ENCODE peak calls at places on chromosome 14, in four cellular contexts. E, P, I and C are unnamed samples.

GRCh38 chr14:20328705-20329104 is 4.4 kb downstream of the CCNB1IP1 start:
- DNase-seq in I (no peak), P (no peak), E (no peak), C (no peak)

GRCh38 chr14:54114941-54115340 is 158.3 kb upstream of the BMP4 start:
- DNase-seq in P (no peak), I (no peak), E (no peak), C (no peak)

GRCh38 chr14:59850458-59850857 is 20.1 kb downstream of the RTN1 start:
- DNase-seq in I (no peak), E (no peak), P (no peak), C (no peak)

GRCh38 chr14:88482524-88482923 is 72.3 kb downstream of the PTPN21 start:
- DNase-seq in P (no peak), I (no peak), E (no peak), C (no peak)

GRCh38 chr14:59871166-59871495 is 555 bp upstream of the RTN1 start:
- DNase-seq in P (no peak), I (no peak), E (no peak), C (no peak)

GRCh38 chr14:26204954-26205479 is 392.8 kb downstream of the NOVA1 start:
- DNase-seq in I (no peak), E (no peak), P (no peak), C (no peak)

GRCh38 chr14:74240794-74241610 is 1.8 kb downstream of the VSX2 start:
- DNase-seq in I (no peak), E (no peak), P (no peak), C (no peak)

GRCh38 chr14:67668559-67668958 is 5.9 kb downstream of the VTI1B start:
- DNase-seq in I (no peak), E (no peak), P (no peak), C (no peak)

GRCh38 chr14:50762001-50762930 is 68.7 kb downstream of the NIN start:
- DNase-seq in I (no peak), E (no peak), P (peak), C (no peak)

GRCh38 chr14:77318006-77318553 is 2.6 kb downstream of the POMT2 start:
- DNase-seq in I (no peak), E (no peak), P (no peak), C (no peak)

GRCh38 chr14:59481407-59482119 is 2.6 kb downstream of the L3HYPDH start:
- DNase-seq in P (no peak), E (peak), I (no peak), C (no peak)

GRCh38 chr14:92348154-92348553 is 25.2 kb downstream of the SLC24A4 start:
- DNase-seq in I (no peak), E (peak), P (no peak), C (no peak)

GRCh38 chr14:77026930-77027537 is 1.5 kb downstream of the IRF2BPL start:
- DNase-seq in I (peak), E (peak), P (no peak), C (peak)

GRCh38 chr14:67187210-67187609 is 2.0 kb upstream of the GARIN2 start:
- DNase-seq in P (peak), E (peak), I (no peak), C (no peak)

GRCh38 chr14:98958048-98959031 is 313.7 kb downstream of the BCL11B start:
- DNase-seq in P (no peak), I (no peak), E (no peak), C (no peak)

GRCh38 chr14:32075636-32076277 is 1.3 kb upstream of the ARHGAP5 start:
- DNase-seq in I (no peak), P (no peak), E (peak), C (peak)

GRCh38 chr14:71243697-71244096 is 336.4 kb downstream of the PCNX1 start:
- DNase-seq in P (no peak), E (no peak), I (no peak), C (no peak)

GRCh38 chr14:60090864-60091519 is 731 bp upstream of the PCNX4 start:
- DNase-seq in I (peak), P (peak), E (peak), C (peak)

GRCh38 chr14:103628684-103629502 is at the start of gene KLC1:
- DNase-seq in I (peak), P (no peak), E (peak), C (peak)

GRCh38 chr14:67987596-67987995 is 168.0 kb downstream of the RAD51B start:
- DNase-seq in I (peak), E (no peak), P (no peak), C (no peak)

GRCh38 chr14:63759454-63759853 is 31.6 kb upstream of the SGPP1 start:
- DNase-seq in P (no peak), E (no peak), I (no peak), C (no peak)

GRCh38 chr14:85527458-85527857 is 2.5 kb upstream of the FLRT2 start:
- DNase-seq in E (no peak), I (no peak), P (no peak), C (no peak)

GRCh38 chr14:34966413-34966812 is 16.4 kb upstream of the SRP54 start:
- DNase-seq in E (no peak), P (no peak), I (no peak), C (no peak)

GRCh38 chr14:59583755-59584154 is 7.1 kb upstream of the CCDC175 start:
- DNase-seq in P (no peak), E (peak), I (no peak), C (no peak)

GRCh38 chr14:100899841-100900771 is 3.4 kb downstream of the RTL1 start:
- DNase-seq in I (no peak), P (no peak), E (no peak), C (peak)

GRCh38 chr14:98136019-98136418 is 1136.0 kb downstream of the BCL11B start:
- DNase-seq in P (no peak), I (no peak), E (no peak), C (peak)

GRCh38 chr14:92121207-92121669 is 268 bp downstream of the NDUFB1 start:
- DNase-seq in I (peak), P (no peak), E (peak), C (no peak)

GRCh38 chr14:62329427-62329826 is 567.2 kb downstream of the SNAPC1 start:
- DNase-seq in I (no peak), P (no peak), E (no peak), C (no peak)

GRCh38 chr14:51484491-51484890 is 167.2 kb upstream of the FRMD6 start:
- DNase-seq in P (no peak), E (no peak), I (no peak), C (no peak)

GRCh38 chr14:95497561-95498011 is 18.9 kb downstream of the SYNE3 start:
- DNase-seq in I (no peak), E (no peak), P (no peak), C (no peak)

GRCh38 chr14:80291099-80291498 is 79.8 kb upstream of the DIO2 start:
- DNase-seq in P (no peak), E (no peak), I (no peak), C (no peak)

GRCh38 chr14:69154779-69155178 is 1.9 kb upstream of the DCAF5 start:
- DNase-seq in P (no peak), I (peak), E (peak), C (no peak)

GRCh38 chr14:94702629-94703028 is 67.3 kb downstream of the GSC start:
- DNase-seq in I (no peak), E (no peak), P (no peak), C (no peak)

GRCh38 chr14:93747102-93747501 is 41.2 kb downstream of the PRIMA1 start:
- DNase-seq in I (no peak), E (no peak), P (no peak), C (no peak)

GRCh38 chr14:57329833-57330232 is 60.6 kb upstream of the NAA30 start:
- DNase-seq in I (no peak), P (no peak), E (no peak), C (no peak)

GRCh38 chr14:92565718-92566115 is 52.1 kb downstream of the RIN3 start:
- DNase-seq in I (no peak), E (no peak), P (no peak), C (no peak)

GRCh38 chr14:63200035-63200740 is 4.1 kb upstream of the RHOJ start:
- DNase-seq in P (no peak), E (no peak), I (no peak), C (no peak)